ENCODE peak calls at places on chromosomes 3 and 15, in eight cellular contexts. T is GM23248, I is colonic mucosa, L is BE2C, N is heart right ventricle, O is cardiac muscle cell, S is H9, E is AG04450. P is an unnamed sample. For H3K9me3, the result is how much of the 10 kb centered on the place peaks cover.

GRCh38 chr3:179425075-179425474 is 26.2 kb downstream of the GNB4 start:
- DNase-seq in L (no peak), S (no peak), T (no peak), I (no peak), N (no peak), O (no peak), E (no peak), P (no peak)

GRCh38 chr3:107643038-107643883 is 120.5 kb downstream of the BBX start:
- DNase-seq in I (no peak), O (peak), L (no peak), S (no peak), T (no peak), N (no peak), E (no peak), P (no peak)

GRCh38 chr15:42921049-42921731 is 612 bp upstream of the TTBK2 start:
- DNase-seq in T (peak), I (peak), E (no peak), N (peak), O (no peak), L (no peak), S (no peak), P (peak)

GRCh38 chr15:76335129-76335850 is 1.3 kb upstream of the ISL2 start:
- DNase-seq in N (no peak), S (peak), O (peak), E (no peak), L (peak), T (no peak), I (no peak), P (no peak)

GRCh38 chr3:58874248-58874741 is 175.5 kb downstream of the CFAP20DC start:
- DNase-seq in I (no peak), L (no peak), T (peak), O (no peak), E (no peak), N (no peak), S (no peak), P (no peak)

GRCh38 chr15:80970018-80970657 is 19.5 kb downstream of the MESD start:
- DNase-seq in I (peak), N (peak), E (no peak), O (peak), T (peak), L (peak), S (no peak), P (peak)

GRCh38 chr15:22911306-22911705 is 68.9 kb downstream of the CYFIP1 start:
- DNase-seq in N (no peak), I (no peak), L (no peak), O (no peak), E (no peak), S (no peak), T (no peak), P (no peak)

GRCh38 chr3:73614385-73614784 is 10.4 kb downstream of the PDZRN3 start:
- DNase-seq in N (no peak), I (peak), E (no peak), T (peak), S (no peak), O (no peak), L (no peak), P (no peak)

GRCh38 chr15:85047271-85047948 is 65.8 kb downstream of the PDE8A start:
- DNase-seq in T (peak), E (peak), N (no peak), I (no peak), O (peak), L (no peak), S (no peak), P (no peak)

GRCh38 chr3:45412731-45413130 is 24.4 kb downstream of the LARS2 start:
- DNase-seq in N (no peak), L (peak), I (peak), S (no peak), E (no peak), O (no peak), T (no peak), P (no peak)

GRCh38 chr3:63043631-63044030 is 168.4 kb upstream of the CADPS start:
- DNase-seq in O (no peak), L (no peak), S (no peak), N (no peak), I (peak), E (no peak), T (peak), P (no peak)

GRCh38 chr15:25065286-25065685 is 110.5 kb downstream of the SNRPN start:
- DNase-seq in T (no peak), L (no peak), I (no peak), N (no peak), S (no peak), E (no peak), O (no peak), P (no peak)
- H3K9me3 ChIP-seq in T (under half), L (under half), I (under half), N (half or more), S (half or more), E (half or more), O (under half), P (under half)

GRCh38 chr15:27457766-27458165 is 486.8 kb downstream of the GABRG3 start:
- DNase-seq in N (no peak), O (no peak), I (no peak), L (no peak), E (no peak), T (no peak), S (no peak), P (no peak)
- H3K9me3 ChIP-seq in N (under half), O (under half), I (under half), L (under half), E (under half), T (under half), S (under half), P (under half)

GRCh38 chr3:185830018-185830797 is 5.4 kb upstream of the IGF2BP2 start:
- DNase-seq in O (no peak), T (no peak), S (no peak), L (no peak), E (no peak), I (no peak), N (no peak), P (no peak)
- H3K9me3 ChIP-seq in O (under half), T (under half), S (under half), L (under half), E (under half), I (under half), N (under half), P (under half)

GRCh38 chr15:25237291-25237978 is 201.4 kb downstream of the UBE3A start:
- DNase-seq in O (no peak), S (no peak), T (no peak), I (no peak), E (no peak), N (peak), L (no peak), P (peak)

GRCh38 chr15:25235391-25235790 is 203.4 kb downstream of the UBE3A start:
- DNase-seq in N (no peak), L (no peak), E (no peak), T (no peak), I (no peak), S (no peak), O (no peak), P (no peak)

GRCh38 chr15:25236861-25237155 is 202.0 kb downstream of the UBE3A start:
- DNase-seq in O (no peak), L (no peak), T (no peak), N (no peak), I (no peak), E (no peak), S (no peak), P (no peak)

GRCh38 chr15:25234831-25235230 is 204.0 kb downstream of the UBE3A start:
- DNase-seq in E (no peak), I (no peak), O (no peak), S (no peak), L (no peak), T (no peak), N (no peak), P (no peak)

DNA sequence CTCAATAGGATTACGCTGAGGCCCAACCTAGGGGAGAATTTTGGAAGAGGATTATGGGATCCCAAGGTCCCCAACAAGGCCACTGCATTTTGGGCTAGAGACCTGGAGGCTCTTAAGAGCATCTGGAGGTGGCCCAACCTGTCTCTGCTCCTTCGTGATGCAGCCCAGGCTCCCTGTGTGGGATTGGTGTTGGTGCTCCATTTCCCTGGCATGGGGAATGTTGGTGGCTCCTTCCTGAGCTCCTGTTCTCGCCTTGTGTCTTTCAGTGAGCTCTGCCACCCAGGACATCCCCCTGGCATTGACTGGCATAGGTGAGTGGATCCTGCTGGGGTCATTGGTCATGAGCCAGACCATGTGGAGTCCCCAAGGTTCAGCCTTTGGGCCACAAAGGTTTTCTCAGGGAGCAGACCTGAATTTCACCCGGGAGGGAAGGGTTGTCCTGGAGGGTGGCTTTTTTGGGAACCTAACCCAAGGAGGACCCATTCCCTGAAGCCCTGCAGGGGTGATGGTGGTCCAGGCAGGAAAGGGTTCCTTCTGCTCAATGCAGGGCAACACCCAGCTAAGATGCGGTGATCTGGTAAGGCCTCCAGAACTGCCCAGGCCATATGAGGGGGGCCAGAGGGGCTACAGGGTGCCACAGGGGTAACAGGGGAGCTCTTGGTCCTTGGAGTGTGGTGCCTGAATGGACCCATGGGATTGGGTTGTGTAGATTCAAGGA is 202.5 kb downstream of the UBE3A start:
- DNase-seq in E (no peak), S (no peak), T (no peak), L (no peak), O (no peak), I (no peak), N (no peak), P (no peak)
- H3K9me3 ChIP-seq in E (half or more), S (half or more), T (under half), L (under half), O (under half), I (under half), N (under half), P (under half)